ENCODE peak calls at places on chromosome 6, in eight cellular contexts. G is SK-MEL-5; S is CD8-positive, alpha-beta T cell; Y is PC-3; A is WTC11; Z is stimulated activated CD4-positive, alpha-beta T cell treated with anti-CD3 and anti-CD28 coated beads, Interleukin-4, amount 100 ng/mL, for 24 hours; V is midbrain; Q is HuH-7. B is an unnamed sample.

GRCh38 chr6:52371656-52372151 is 9.8 kb downstream of the PAQR8 start:
- DNase-seq in Z (no peak), S (no peak), G (no peak), V (no peak), Q (peak; percentile 34), A (no peak), Y (no peak), B (no peak)

GRCh38 chr6:33235221-33235634 is 26.9 kb downstream of the RING1 start:
- DNase-seq in Q (no peak), Z (no peak), Y (no peak), S (no peak), A (no peak), V (no peak), G (no peak), B (peak; percentile 38)

GRCh38 chr6:4271761-4272505 is 136.6 kb upstream of the ECI2 start:
- DNase-seq in G (no peak), Z (no peak), Q (no peak), A (no peak), Y (no peak), S (no peak), V (no peak), B (no peak)

GRCh38 chr6:91043751-91044150 is 456.9 kb upstream of the MAP3K7 start:
- DNase-seq in A (no peak), V (no peak), S (no peak), Q (no peak), Z (no peak), Y (no peak), G (no peak), B (no peak)

GRCh38 chr6:157760589-157761330 is 62.3 kb upstream of the SNX9 start:
- DNase-seq in Q (no peak), G (no peak), Z (peak; percentile 56), V (no peak), Y (peak; percentile 86), S (no peak), A (no peak), B (no peak)

GRCh38 chr6:57265755-57266221 is 43.7 kb upstream of the RAB23 start:
- DNase-seq in Z (no peak), Y (peak; percentile 69), Q (no peak), A (no peak), G (no peak), S (no peak), V (no peak), B (no peak)

GRCh38 chr6:42692151-42692911 is 30.1 kb downstream of the PRPH2 start:
- DNase-seq in Y (peak; percentile 19), A (no peak), S (no peak), G (no peak), Q (no peak), V (no peak), Z (no peak), B (no peak)

GRCh38 chr6:93554018-93554417 is 134.7 kb upstream of the EPHA7 start:
- DNase-seq in S (no peak), Z (no peak), Q (no peak), A (no peak), V (no peak), G (no peak), Y (no peak), B (no peak)

GRCh38 chr6:37137201-37137880 is 32.6 kb upstream of the PIM1 start:
- DNase-seq in G (no peak), V (no peak), Y (peak; percentile 98), Z (peak; percentile 56), A (peak; percentile 49), S (no peak), Q (no peak), B (peak; percentile 36)

GRCh38 chr6:88220493-88220892 is 54.3 kb upstream of the CNR1 start:
- DNase-seq in Q (no peak), V (no peak), G (peak; percentile 15), Y (peak; percentile 14), Z (no peak), S (no peak), A (peak; percentile 21), B (no peak)